ENCODE peak calls at places on chromosomes 6 and 20, in six cellular contexts. T is IMR-90, Y is H1, M is neuronal stem cell, R is trophoblast cell, W is H9. O is an unnamed sample.

GRCh38 chr6:90285611-90286381 is 10.8 kb downstream of the BACH2 start:
- DNase-seq in T (peak; percentile 91), Y (no peak), M (no peak), R (peak; percentile 94), W (peak; percentile 86), O (peak; percentile 96)

GRCh38 chr6:121516331-121516730 is 80.9 kb downstream of the GJA1 start:
- DNase-seq in T (peak; percentile 35), Y (no peak), M (no peak), R (peak; percentile 43), W (no peak), O (no peak)

GRCh38 chr6:9766240-9766915 is 648.5 kb downstream of the TFAP2A start:
- DNase-seq in T (peak; percentile 86), Y (no peak), M (no peak), R (no peak), W (no peak), O (peak; percentile 98)

GRCh38 chr6:76708641-76709331 is 636.3 kb upstream of the IMPG1 start:
- DNase-seq in T (no peak), Y (no peak), M (no peak), R (peak; percentile 42), W (no peak), O (no peak)

GRCh38 chr20:50719328-50719727 is 12.1 kb upstream of the PARD6B start:
- DNase-seq in T (no peak), Y (no peak), M (no peak), R (no peak), W (no peak), O (no peak)

GRCh38 chr20:19631410-19631809 is 126.6 kb upstream of the RIN2 start:
- DNase-seq in T (no peak), Y (no peak), M (no peak), R (no peak), W (no peak), O (no peak)

GRCh38 chr6:36442083-36442670 is 477 bp downstream of the PXT1 start:
- DNase-seq in T (no peak), Y (no peak), M (no peak), R (peak; percentile 42), W (no peak), O (no peak)

GRCh38 chr6:47196113-47196512 is 113.6 kb downstream of the TNFRSF21 start:
- DNase-seq in T (peak; percentile 28), Y (no peak), M (no peak), R (no peak), W (no peak), O (peak; percentile 17)

GRCh38 chr6:20024316-20024673 is 187.1 kb downstream of the ID4 start:
- DNase-seq in T (no peak), Y (no peak), M (no peak), R (no peak), W (no peak), O (no peak)

GRCh38 chr6:109183109-109183508 is 87.8 kb downstream of the CEP57L1 start:
- DNase-seq in T (no peak), Y (peak; percentile 0), M (no peak), R (no peak), W (no peak), O (no peak)

GRCh38 chr20:34955232-34956040 is at the start of the genes GSS and MYH7B:
- DNase-seq in T (peak; percentile 93), Y (peak; percentile 96), M (peak; percentile 99), R (peak; percentile 99), W (peak; percentile 99), O (peak; percentile 96)

GRCh38 chr20:52972190-52972937 is at the start of gene TSHZ2:
- DNase-seq in T (peak; percentile 1), Y (no peak), M (no peak), R (no peak), W (peak; percentile 52), O (peak; percentile 78)

GRCh38 chr6:108653864-108654402 is 93.2 kb downstream of the FOXO3 start:
- DNase-seq in T (peak; percentile 37), Y (no peak), M (no peak), R (no peak), W (no peak), O (no peak)

GRCh38 chr6:130933712-130934200 is 106.5 kb downstream of the SMLR1 start:
- DNase-seq in T (peak; percentile 51), Y (no peak), M (no peak), R (peak; percentile 55), W (no peak), O (peak; percentile 56)

GRCh38 chr20:14710941-14711340 is 373.5 kb upstream of the FLRT3 start:
- DNase-seq in T (no peak), Y (no peak), M (no peak), R (peak; percentile 10), W (no peak), O (no peak)

GRCh38 chr6:1670711-1671462 is 61.2 kb downstream of the FOXC1 start:
- DNase-seq in T (peak; percentile 69), Y (no peak), M (peak; percentile 29), R (peak; percentile 97), W (no peak), O (no peak)

GRCh38 chr20:61430228-61430624 is 178.2 kb downstream of the CDH4 start:
- DNase-seq in T (no peak), Y (no peak), M (no peak), R (no peak), W (no peak), O (no peak)

GRCh38 chr6:13725570-13725969 is 13.9 kb upstream of the RANBP9 start:
- DNase-seq in T (peak; percentile 12), Y (no peak), M (no peak), R (peak; percentile 95), W (no peak), O (no peak)

GRCh38 chr20:62089393-62089792 is 23.7 kb upstream of the TAF4 start:
- DNase-seq in T (no peak), Y (no peak), M (no peak), R (no peak), W (no peak), O (no peak)

GRCh38 chr6:69589626-69590025 is 207.2 kb downstream of the LMBRD1 start:
- DNase-seq in T (no peak), Y (no peak), M (no peak), R (no peak), W (no peak), O (no peak)

GRCh38 chr6:11769816-11770545 is 8.6 kb downstream of the ADTRP start:
- DNase-seq in T (no peak), Y (no peak), M (no peak), R (peak; percentile 73), W (peak; percentile 67), O (no peak)

GRCh38 chr6:11769244-11769643 is 9.4 kb downstream of the ADTRP start:
- DNase-seq in T (peak; percentile 40), Y (no peak), M (no peak), R (no peak), W (no peak), O (no peak)

GRCh38 chr6:11772109-11772830 is 6.3 kb downstream of the ADTRP start:
- DNase-seq in T (peak; percentile 98), Y (no peak), M (no peak), R (peak; percentile 85), W (no peak), O (peak; percentile 97)

GRCh38 chr6:11771473-11772048 is 7.0 kb downstream of the ADTRP start:
- DNase-seq in T (peak; percentile 62), Y (no peak), M (no peak), R (no peak), W (no peak), O (peak; percentile 70)

DNA sequence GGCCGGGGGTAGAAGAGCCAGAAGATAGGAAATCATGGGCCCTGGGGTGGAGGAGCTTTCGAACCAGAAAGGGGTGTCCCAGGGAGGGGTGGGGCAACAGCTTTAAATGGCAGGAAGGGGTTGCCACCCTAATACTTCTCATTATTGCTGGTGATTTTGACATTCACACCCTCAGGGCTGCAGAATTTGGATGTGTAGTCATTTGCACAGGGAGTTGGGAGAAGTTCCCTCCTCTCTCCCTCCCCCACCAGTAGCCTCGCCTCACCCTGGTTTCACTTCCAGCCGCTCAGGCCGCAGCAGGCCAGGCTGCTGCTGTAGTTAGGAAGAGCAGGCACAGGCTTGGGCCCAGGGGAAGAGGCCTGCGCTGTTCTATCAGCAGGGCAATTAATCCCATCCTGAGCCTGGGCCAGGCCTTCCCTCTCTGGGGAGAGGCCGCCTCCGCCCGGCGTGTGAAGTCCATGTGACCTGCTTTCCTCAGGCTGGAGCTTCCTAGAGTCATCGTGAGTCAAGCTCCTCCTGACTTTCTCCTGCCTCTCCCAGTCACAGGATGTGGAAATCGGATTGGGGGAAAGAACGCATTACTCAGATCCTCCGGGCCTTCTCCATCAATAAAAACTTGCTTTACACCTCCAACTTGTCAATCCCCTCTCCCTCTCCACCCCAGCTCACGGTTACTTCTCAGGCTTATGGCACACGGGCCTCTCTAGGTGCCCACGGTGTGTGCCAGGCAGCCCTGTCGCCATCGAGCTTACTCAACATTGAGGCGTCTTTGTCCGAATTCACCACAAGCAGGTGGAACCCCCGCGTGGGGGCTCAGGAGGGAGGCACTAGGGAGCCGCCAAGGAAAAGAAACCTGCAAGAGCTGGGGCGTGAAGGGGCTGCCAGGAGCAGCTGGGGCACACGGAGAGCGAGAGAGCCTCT is 7.8 kb downstream of the ADTRP start:
- DNase-seq in T (peak; percentile 100), Y (no peak), M (no peak), R (peak; percentile 89), W (peak; percentile 64), O (peak; percentile 100)
- H3K23ac ChIP-seq in T (peak overlapping the region; percentile 80), Y (no peak overlapping the region), M (no peak overlapping the region), R (no peak overlapping the region), W (no peak overlapping the region), O (peak overlapping the region; percentile 79)

GRCh38 chr6:71481021-71481420 is 192.4 kb downstream of the OGFRL1 start:
- DNase-seq in T (no peak), Y (no peak), M (no peak), R (no peak), W (no peak), O (no peak)

GRCh38 chr6:71478834-71479541 is 190.4 kb downstream of the OGFRL1 start:
- DNase-seq in T (peak; percentile 94), Y (no peak), M (no peak), R (no peak), W (no peak), O (peak; percentile 74)

GRCh38 chr6:71482742-71483141 is 194.1 kb downstream of the OGFRL1 start:
- DNase-seq in T (no peak), Y (no peak), M (no peak), R (no peak), W (no peak), O (no peak)

GRCh38 chr6:71481801-71482200 is 193.2 kb downstream of the OGFRL1 start:
- DNase-seq in T (no peak), Y (no peak), M (no peak), R (no peak), W (no peak), O (no peak)

DNA sequence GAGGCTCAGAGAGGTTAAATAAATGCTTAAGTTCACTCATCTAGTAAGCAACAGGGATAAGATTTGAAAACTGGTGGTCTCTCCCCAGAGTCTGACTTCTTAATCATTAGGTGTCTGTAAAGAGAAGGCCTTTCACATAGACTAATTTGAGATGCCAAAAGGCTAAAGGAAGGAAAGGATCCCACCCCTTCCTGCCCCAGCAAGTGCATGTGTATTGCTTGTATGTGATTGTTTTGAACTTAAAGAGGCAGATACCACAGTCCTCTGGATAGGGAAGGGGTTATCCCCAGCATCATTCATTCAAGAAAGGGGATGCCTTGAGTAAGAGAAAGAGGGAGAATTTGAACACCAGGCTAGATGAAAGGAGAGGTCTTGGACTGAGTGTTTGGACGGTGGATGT is 192.0 kb downstream of the OGFRL1 start:
- DNase-seq in T (no peak), Y (no peak), M (no peak), R (no peak), W (no peak), O (no peak)
- H2AFZ ChIP-seq in T (no peak overlapping the region), Y (no peak overlapping the region), M (no peak overlapping the region), R (no peak overlapping the region), W (no peak overlapping the region), O (no peak overlapping the region)

GRCh38 chr6:5173862-5174643 is 86.7 kb downstream of the LYRM4 start:
- DNase-seq in T (peak; percentile 19), Y (no peak), M (no peak), R (no peak), W (no peak), O (peak; percentile 45)
- H3K23ac ChIP-seq in T (no peak overlapping the region), Y (no peak overlapping the region), M (no peak overlapping the region), R (no peak overlapping the region), W (no peak overlapping the region), O (no peak overlapping the region)

GRCh38 chr6:94668896-94669295 is 908.4 kb upstream of the MANEA start:
- DNase-seq in T (no peak), Y (no peak), M (no peak), R (no peak), W (no peak), O (no peak)
- H2AFZ ChIP-seq in T (no peak overlapping the region), Y (peak overlapping the region; percentile 92), M (no peak overlapping the region), R (no peak overlapping the region), W (no peak overlapping the region), O (no peak overlapping the region)

O was measured in mesenchymal stem cell.